ENCODE peak calls at places on chromosomes 5 and 9, in four cellular contexts. P is GM12878, F is HepG2, E is K562. W is an unnamed sample.

GRCh38 chr9:130973686-130974281 is 34.7 kb upstream of the FIBCD1 start:
- DNase-seq in P (no peak), E (peak), F (no peak), W (no peak)

GRCh38 chr9:81687521-81688261 is 1.7 kb downstream of the TLE1 start:
- DNase-seq in P (no peak), F (peak), E (no peak), W (peak)

GRCh38 chr9:95570646-95571045 is 53.9 kb upstream of the PTCH1 start:
- DNase-seq in E (no peak), P (no peak), F (no peak), W (no peak)

GRCh38 chr5:145680169-145680568 is 155.0 kb downstream of the PRELID2 start:
- DNase-seq in F (no peak), E (peak), P (no peak), W (no peak)

GRCh38 chr9:33080534-33080933 is 4.1 kb upstream of the SMU1 start:
- DNase-seq in E (no peak), F (no peak), P (no peak), W (no peak)

GRCh38 chr5:174793684-174794328 is 69.4 kb downstream of the MSX2 start:
- DNase-seq in E (peak), F (peak), P (no peak), W (no peak)

GRCh38 chr5:151082274-151082902 is 1.6 kb upstream of the TNIP1 start:
- DNase-seq in E (peak), P (no peak), F (peak), W (peak)

GRCh38 chr9:134868751-134869553 is 11.7 kb upstream of the FCN2 start:
- DNase-seq in F (no peak), E (no peak), P (no peak), W (no peak)

GRCh38 chr5:93596676-93597441 is 13.8 kb downstream of the NR2F1 start:
- DNase-seq in E (no peak), F (peak), P (no peak), W (no peak)

GRCh38 chr9:99848447-99848846 is 26.8 kb downstream of the NR4A3 start:
- DNase-seq in P (no peak), E (no peak), F (no peak), W (no peak)

GRCh38 chr9:14661421-14662059 is 31.7 kb downstream of the ZDHHC21 start:
- DNase-seq in E (no peak), P (no peak), F (peak), W (no peak)

DNA sequence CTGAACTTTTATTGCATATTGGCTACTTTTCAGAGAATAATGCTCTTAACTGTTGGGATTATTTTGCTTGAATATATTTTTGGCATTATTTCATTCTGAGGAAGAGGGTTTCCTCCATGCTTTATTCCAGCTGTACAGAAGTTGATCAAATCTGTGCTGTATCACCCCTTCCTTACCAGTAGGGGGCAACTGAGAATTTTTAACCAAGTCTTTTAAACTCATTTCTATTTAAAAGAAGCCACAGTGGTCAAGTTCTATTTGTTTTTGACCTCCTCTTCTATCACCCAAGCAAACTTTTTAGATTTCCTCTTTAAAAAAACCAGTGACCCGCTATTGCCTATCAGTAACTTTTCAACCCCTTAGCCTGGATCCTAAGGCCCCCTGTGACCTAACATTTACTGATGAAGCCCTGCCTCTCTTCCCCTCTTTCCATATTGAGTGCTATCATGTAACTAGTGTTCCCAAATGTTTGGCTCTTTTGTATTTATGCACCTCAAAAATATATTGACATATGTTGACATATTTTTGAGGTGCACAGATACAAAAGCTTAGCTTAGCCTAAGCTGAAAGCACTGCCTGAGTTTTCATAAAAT is 80.6 kb downstream of the FBXO4 start:
- DNase-seq in F (peak), P (no peak), E (peak), W (peak)
- TF ChIP-seq JUNB in F (no peak), P (no peak), E (no peak), W (no peak)

DNA sequence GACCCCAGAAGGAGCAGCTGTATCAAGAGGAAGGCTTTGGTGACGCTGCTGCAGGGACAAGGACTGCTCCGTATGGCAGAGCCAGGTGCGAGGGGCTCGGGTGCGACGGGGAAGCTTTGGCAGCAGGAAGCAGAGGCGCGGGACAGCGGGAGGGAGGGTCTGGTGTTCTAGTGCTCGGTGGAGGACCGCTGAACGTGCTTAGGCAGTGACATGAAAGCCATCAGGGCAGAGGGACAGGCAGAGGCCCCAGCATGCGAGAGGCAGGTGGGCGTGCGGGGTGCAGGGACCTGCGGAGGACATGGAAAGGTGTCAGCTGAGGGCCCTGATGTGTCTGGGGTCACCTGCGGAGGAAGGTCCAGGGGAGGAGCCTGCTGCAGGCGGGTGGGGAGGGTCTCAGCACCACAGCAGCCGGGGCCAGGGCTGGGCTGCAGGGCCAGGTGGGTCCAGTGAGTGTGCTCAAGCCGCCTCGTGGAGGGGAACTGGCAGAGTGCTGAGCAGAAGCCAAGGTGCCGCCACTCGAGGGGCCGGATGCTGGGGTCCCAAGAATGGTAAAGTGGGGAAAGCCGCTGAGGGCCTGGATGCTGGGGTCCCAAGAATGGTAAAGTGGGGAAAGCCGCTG is 18.6 kb upstream of the SLC9A3 start:
- DNase-seq in P (no peak), E (no peak), F (no peak), W (no peak)
- TF ChIP-seq HDAC2 in P (no peak), E (no peak), F (no peak), W (no peak)

GRCh38 chr5:142871056-142871879 is 101.1 kb downstream of the ARHGAP26 start:
- DNase-seq in P (no peak), F (no peak), E (no peak), W (no peak)
- TF ChIP-seq JUNB in P (no peak), F (no peak), E (no peak), W (no peak)

GRCh38 chr5:68333649-68334549 is 118.3 kb downstream of the PIK3R1 start:
- DNase-seq in P (no peak), F (peak), E (peak), W (peak)
- TF ChIP-seq HDAC2 in P (no peak), F (no peak), E (no peak), W (no peak)